ENCODE peak calls at places on chromosomes 1 and 21, in seven cellular contexts. T is type B pancreatic cell, A is PC-3, C is cardiac muscle cell, I is WTC11, Y is right lobe of liver, F is AG10803. H is an unnamed sample.

GRCh38 chr1:2194319-2194897 is at the start of gene FAAP20:
- DNase-seq in A (peak), T (no peak), C (peak), F (peak), I (peak), Y (no peak), H (no peak)

GRCh38 chr21:29163381-29164115 is 33.1 kb downstream of the MAP3K7CL start:
- DNase-seq in A (no peak), C (no peak), T (no peak), Y (no peak), F (peak), I (no peak), H (no peak)

GRCh38 chr1:64886877-64887276 is 79.5 kb downstream of the JAK1 start:
- DNase-seq in T (no peak), A (no peak), Y (no peak), I (no peak), F (no peak), C (no peak), H (no peak)

GRCh38 chr1:28889357-28889756 is 25.0 kb upstream of the EPB41 start:
- DNase-seq in C (no peak), I (no peak), A (no peak), T (no peak), F (no peak), Y (no peak), H (no peak)

GRCh38 chr1:247415423-247416361 is at the start of gene NLRP3:
- DNase-seq in F (peak), I (no peak), C (no peak), A (peak), Y (no peak), T (no peak), H (no peak)

GRCh38 chr1:239956230-239956629 is 135.5 kb upstream of the FMN2 start:
- DNase-seq in I (no peak), A (no peak), T (no peak), F (no peak), C (no peak), Y (no peak), H (no peak)

GRCh38 chr1:164466429-164466828 is 92.6 kb upstream of the PBX1 start:
- DNase-seq in A (peak), I (no peak), Y (no peak), F (no peak), C (no peak), T (no peak), H (no peak)

GRCh38 chr1:226666164-226666506 is 72.9 kb downstream of the ITPKB start:
- DNase-seq in Y (no peak), A (no peak), C (no peak), T (no peak), F (no peak), I (no peak), H (no peak)

GRCh38 chr1:101238681-101239094 is 1.9 kb downstream of the S1PR1 start:
- DNase-seq in T (peak), F (peak), I (peak), A (peak), Y (peak), C (peak), H (peak)

GRCh38 chr1:58515794-58516401 is 30.6 kb downstream of the OMA1 start:
- DNase-seq in I (no peak), F (peak), T (no peak), A (peak), Y (no peak), C (peak), H (peak)

GRCh38 chr1:2979191-2980072 is 41.8 kb upstream of the ACTRT2 start:
- DNase-seq in T (peak), Y (peak), C (no peak), I (no peak), A (no peak), F (no peak), H (no peak)

GRCh38 chr1:183331095-183331742 is 87.0 kb downstream of the NMNAT2 start:
- DNase-seq in C (peak), F (no peak), A (no peak), Y (no peak), T (peak), I (peak), H (no peak)

GRCh38 chr1:26959722-26960624 is at the start of gene KDF1:
- DNase-seq in A (peak), F (no peak), C (peak), Y (peak), T (peak), I (peak), H (no peak)

GRCh38 chr1:20124451-20125057 is 5.2 kb upstream of the PLA2G2D start:
- DNase-seq in A (peak), T (no peak), F (peak), C (no peak), Y (no peak), I (no peak), H (peak)

GRCh38 chr1:8544644-8545043 is 226.7 kb downstream of the SLC45A1 start:
- DNase-seq in I (no peak), C (no peak), F (no peak), A (no peak), T (no peak), Y (no peak), H (no peak)

GRCh38 chr1:148307583-148308185 is 155.6 kb upstream of the NBPF11 start:
- DNase-seq in F (no peak), I (no peak), Y (no peak), A (no peak), T (no peak), C (no peak), H (no peak)

GRCh38 chr1:6623269-6623965 is 1.3 kb upstream of the THAP3 start:
- DNase-seq in F (no peak), Y (peak), C (no peak), I (no peak), A (no peak), T (no peak), H (no peak)

GRCh38 chr1:6625579-6626149 is 996 bp downstream of the THAP3 start:
- DNase-seq in F (peak), I (no peak), Y (no peak), C (peak), T (no peak), A (peak), H (no peak)

GRCh38 chr1:6622396-6623152 is 2.1 kb upstream of the THAP3 start:
- DNase-seq in T (no peak), A (no peak), F (no peak), C (no peak), I (no peak), Y (no peak), H (no peak)

GRCh38 chr1:6627031-6627430 is 2.4 kb downstream of the THAP3 start:
- DNase-seq in T (no peak), A (no peak), C (no peak), I (no peak), Y (no peak), F (no peak), H (no peak)

DNA sequence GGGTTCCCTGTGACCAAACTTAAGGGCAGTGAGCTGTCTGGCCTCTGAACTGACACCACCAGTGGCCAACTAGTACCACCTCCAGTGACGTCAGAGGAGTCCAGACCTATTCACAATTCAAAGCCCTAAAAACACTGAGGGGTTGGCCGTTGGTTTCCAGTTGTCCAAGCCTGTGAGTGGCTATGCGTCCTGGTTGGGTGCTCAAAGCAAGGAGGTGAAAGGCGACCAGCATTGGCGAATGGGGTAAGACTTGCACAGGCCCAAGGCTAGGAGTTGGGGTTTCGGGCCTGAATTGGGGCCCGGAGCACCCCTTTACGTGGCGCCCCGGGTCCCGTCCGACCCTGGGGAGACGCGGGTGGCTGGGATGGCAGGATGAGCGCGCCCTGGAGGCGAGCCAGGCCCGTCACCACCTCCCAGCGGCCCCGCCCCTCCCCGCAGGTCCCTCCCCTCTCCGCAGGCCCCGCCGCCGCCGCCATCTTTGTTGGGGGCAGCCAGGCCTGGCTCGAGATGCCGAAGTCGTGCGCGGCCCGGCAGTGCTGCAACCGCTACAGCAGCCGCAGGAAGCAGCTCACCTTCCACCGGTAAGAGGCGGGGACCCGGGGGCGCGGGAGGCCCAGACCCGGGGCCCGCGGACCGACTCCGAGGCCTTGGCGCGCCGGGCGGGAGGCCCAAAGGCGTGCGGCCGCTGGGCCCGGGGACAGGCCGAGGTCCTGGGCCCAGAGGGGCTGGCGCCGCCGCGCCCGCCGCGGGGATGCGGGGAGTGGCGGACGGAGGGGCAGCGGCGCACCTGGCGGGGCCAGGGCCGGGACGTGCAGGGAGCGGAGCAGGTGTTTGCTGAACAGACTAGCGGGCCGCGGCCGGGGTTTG is at the start of gene THAP3:
- DNase-seq in C (peak), T (peak), F (peak), A (peak), Y (peak), I (peak), H (no peak)
- TF ChIP-seq CTCF in C (no peak), T (peak), F (no peak), A (no peak), Y (no peak), I (no peak), H (no peak)

GRCh38 chr1:109482242-109482641 is 1.5 kb upstream of the ATXN7L2 start:
- DNase-seq in I (no peak), C (no peak), Y (no peak), A (no peak), T (no peak), F (no peak), H (no peak)

GRCh38 chr1:109479901-109480300 is 3.8 kb upstream of the ATXN7L2 start:
- DNase-seq in T (no peak), F (no peak), A (no peak), C (no peak), I (no peak), Y (no peak), H (no peak)

GRCh38 chr1:109482796-109483638 is 688 bp upstream of the ATXN7L2 start:
- DNase-seq in A (no peak), T (no peak), I (peak), Y (peak), C (peak), F (no peak), H (no peak)

GRCh38 chr1:109483658-109484518 is at the start of gene ATXN7L2:
- DNase-seq in C (peak), F (peak), Y (peak), T (peak), A (peak), I (peak), H (peak)

GRCh38 chr1:109481646-109482045 is 2.1 kb upstream of the ATXN7L2 start:
- DNase-seq in I (no peak), A (no peak), Y (no peak), C (no peak), T (no peak), F (no peak), H (no peak)
- TF ChIP-seq CTCF in I (no peak), A (no peak), Y (no peak), C (no peak), T (no peak), F (no peak), H (no peak)

GRCh38 chr1:53799141-53799540 is 39.0 kb downstream of the NDC1 start:
- DNase-seq in T (no peak), A (no peak), C (no peak), I (no peak), F (peak), Y (no peak), H (peak)

GRCh38 chr1:53804181-53804580 is 33.9 kb downstream of the NDC1 start:
- DNase-seq in A (no peak), I (no peak), F (no peak), T (no peak), C (no peak), Y (no peak), H (no peak)

GRCh38 chr1:53804791-53805505 is 33.1 kb downstream of the NDC1 start:
- DNase-seq in C (no peak), T (no peak), A (peak), F (no peak), I (no peak), Y (no peak), H (no peak)

GRCh38 chr1:53800621-53801020 is 37.5 kb downstream of the NDC1 start:
- DNase-seq in Y (no peak), A (no peak), F (no peak), T (no peak), I (no peak), C (no peak), H (no peak)
- TF ChIP-seq CTCF in Y (no peak), A (no peak), F (no peak), T (no peak), I (no peak), C (no peak), H (no peak)

GRCh38 chr1:5939268-5940060 is 52.8 kb downstream of the NPHP4 start:
- DNase-seq in Y (peak), A (no peak), T (peak), F (no peak), C (no peak), I (no peak), H (no peak)
- TF ChIP-seq CTCF in Y (no peak), A (no peak), T (no peak), F (no peak), C (no peak), I (no peak), H (no peak)

GRCh38 chr1:213652109-213652508 is 335.7 kb upstream of the PROX1 start:
- DNase-seq in I (no peak), F (no peak), Y (no peak), A (no peak), C (no peak), T (no peak), H (no peak)
- TF ChIP-seq CTCF in I (no peak), F (no peak), Y (no peak), A (no peak), C (no peak), T (no peak), H (no peak)

GRCh38 chr1:228265167-228265566 is 57.3 kb downstream of the OBSCN start:
- DNase-seq in A (peak), I (no peak), F (peak), C (no peak), Y (no peak), T (no peak), H (no peak)
- TF ChIP-seq CTCF in A (peak), I (no peak), F (peak), C (peak), Y (no peak), T (peak), H (peak)